ENCODE peak calls at places on chromosomes 6 and 20, in eight cellular contexts. W, R, M, N, G, S, B and H are unnamed samples.
A peak's percentile ranks its signal among the peaks of the same experiment; 100 is the strongest.

GRCh38 chr6:20205722-20206154 is 6.5 kb downstream of the MBOAT1 start:
- DNase-seq in G (no peak), W (no peak), B (no peak), R (no peak), M (no peak), S (no peak), N (no peak), H (no peak)

GRCh38 chr6:9999806-10000205 is 415.1 kb downstream of the TFAP2A start:
- DNase-seq in W (no peak), M (no peak), G (no peak), B (no peak), R (no peak), S (no peak), N (no peak), H (no peak)

GRCh38 chr6:168366473-168366872 is 46.9 kb upstream of the DACT2 start:
- DNase-seq in S (no peak), G (no peak), N (no peak), R (no peak), W (no peak), B (no peak), M (no peak), H (no peak)

GRCh38 chr20:2022163-2022562 is 28.3 kb upstream of the PDYN start:
- DNase-seq in W (no peak), B (no peak), S (no peak), R (no peak), M (no peak), N (no peak), G (no peak), H (no peak)

GRCh38 chr6:52285174-52286068 is 879 bp upstream of the MCM3 start:
- DNase-seq in B (no peak), R (no peak), W (no peak), G (no peak), N (no peak), S (no peak), M (no peak), H (no peak)

GRCh38 chr6:33620158-33620583 is 951 bp upstream of the ITPR3 start:
- DNase-seq in G (no peak), M (no peak), R (no peak), N (peak; percentile 25), B (no peak), W (peak; percentile 36), S (peak; percentile 37), H (no peak)

GRCh38 chr6:38184780-38185080 is 365.2 kb downstream of the ZFAND3 start:
- DNase-seq in S (no peak), B (peak; percentile 45), R (no peak), N (no peak), M (no peak), W (no peak), G (no peak), H (no peak)

GRCh38 chr6:6919173-6919572 is 188.6 kb upstream of the RREB1 start:
- DNase-seq in M (no peak), R (no peak), G (no peak), B (no peak), S (no peak), N (no peak), W (no peak), H (no peak)

GRCh38 chr6:35311390-35312075 is 13.9 kb downstream of the DEF6 start:
- DNase-seq in M (no peak), W (peak; percentile 70), N (peak; percentile 36), G (no peak), B (no peak), R (no peak), S (no peak), H (no peak)

GRCh38 chr6:136526196-136526930 is 23.9 kb downstream of the MAP7 start:
- DNase-seq in S (peak; percentile 57), B (peak; percentile 79), W (no peak), N (peak; percentile 12), R (peak; percentile 81), G (peak; percentile 68), M (peak; percentile 79), H (no peak)